ENCODE peak calls at places on chromosome 18, in five cellular contexts. C is CD4-positive, CD25-positive, alpha-beta regulatory T cell; H is RWPE1; K is Peyer's patch; G is heart right ventricle. O is an unnamed sample.

GRCh38 chr18:12005542-12006487 is 24.5 kb downstream of the IMPA2 start:
- DNase-seq in C (no peak), K (no peak), H (peak; percentile 51), G (no peak), O (peak; percentile 35)

GRCh38 chr18:12295389-12296086 is 12.5 kb upstream of the TUBB6 start:
- DNase-seq in C (no peak), G (no peak), K (peak; percentile 5), H (no peak), O (no peak)

GRCh38 chr18:79882522-79883241 is 68.8 kb downstream of the SLC66A2 start:
- DNase-seq in K (no peak), H (no peak), G (no peak), C (no peak), O (no peak)

GRCh38 chr18:22514655-22515054 is 96.9 kb upstream of the CTAGE1 start:
- DNase-seq in K (no peak), G (no peak), H (no peak), C (no peak), O (no peak)

GRCh38 chr18:23982154-23983071 is 32.1 kb upstream of the TTC39C start:
- DNase-seq in C (no peak), K (no peak), G (peak; percentile 53), H (no peak), O (peak; percentile 71)

GRCh38 chr18:75521808-75522207 is 94.3 kb upstream of the SMIM21 start:
- DNase-seq in G (no peak), H (no peak), C (no peak), K (no peak), O (no peak)

GRCh38 chr18:74124642-74125041 is 23.0 kb downstream of the FBXO15 start:
- DNase-seq in H (no peak), C (no peak), G (no peak), K (no peak), O (no peak)

GRCh38 chr18:43719264-43719795 is 442.0 kb upstream of the SYT4 start:
- DNase-seq in G (no peak), H (no peak), C (no peak), K (no peak), O (no peak)

GRCh38 chr18:46281185-46282176 is 177.3 kb downstream of the HAUS1 start:
- DNase-seq in H (peak; percentile 43), K (peak; percentile 48), C (peak; percentile 17), G (peak; percentile 57), O (peak; percentile 74)

GRCh38 chr18:37874721-37875120 is 309.1 kb upstream of the CELF4 start:
- DNase-seq in H (no peak), C (no peak), K (no peak), G (no peak), O (no peak)

GRCh38 chr18:14747513-14748474 is at the start of gene ANKRD30B:
- DNase-seq in H (no peak), C (no peak), G (no peak), K (no peak), O (no peak)

GRCh38 chr18:75335511-75335910 is 92.0 kb downstream of the SMIM21 start:
- DNase-seq in K (no peak), C (no peak), H (no peak), G (no peak), O (no peak)

DNA sequence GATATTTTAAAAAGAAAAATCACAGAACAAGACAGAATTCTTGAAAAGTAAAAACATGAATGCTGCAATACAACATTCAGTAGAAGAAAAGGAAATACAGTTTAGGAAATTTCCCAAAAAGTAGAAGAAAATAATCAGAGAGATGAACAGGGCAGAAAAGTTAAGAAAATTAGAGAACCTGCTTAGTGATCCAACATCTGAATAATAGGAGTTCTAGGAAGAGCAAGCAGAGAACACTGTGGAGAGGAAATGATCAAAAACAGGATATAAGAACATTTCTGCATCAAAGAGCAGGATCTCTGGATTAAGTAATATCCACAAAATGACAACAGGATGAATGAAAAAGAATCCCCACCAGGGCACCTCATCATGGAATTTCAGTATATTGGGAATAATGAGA is 8.8 kb upstream of the FHOD3 start:
- DNase-seq in K (no peak), G (no peak), C (no peak), H (no peak), O (no peak)
- H3K27ac ChIP-seq in K (no peak overlapping the region), G (no peak overlapping the region), C (no peak overlapping the region), H (no peak overlapping the region), O (no peak overlapping the region)

GRCh38 chr18:10094608-10095137 is 180.9 kb downstream of the VAPA start:
- DNase-seq in C (no peak), G (no peak), H (peak; percentile 12), K (no peak), O (no peak)

GRCh38 chr18:10090668-10091067 is 176.9 kb downstream of the VAPA start:
- DNase-seq in G (no peak), H (no peak), K (no peak), C (no peak), O (no peak)

GRCh38 chr18:10089881-10090280 is 176.1 kb downstream of the VAPA start:
- DNase-seq in K (no peak), H (no peak), C (no peak), G (no peak), O (no peak)

GRCh38 chr18:10095356-10095755 is 181.5 kb downstream of the VAPA start:
- DNase-seq in G (no peak), H (no peak), C (no peak), K (no peak), O (no peak)

GRCh38 chr18:10094154-10094553 is 180.3 kb downstream of the VAPA start:
- DNase-seq in C (no peak), G (no peak), K (no peak), H (peak; percentile 14), O (no peak)
- H3K27ac ChIP-seq in C (no peak overlapping the region), G (no peak overlapping the region), K (no peak overlapping the region), H (no peak overlapping the region), O (no peak overlapping the region)

DNA sequence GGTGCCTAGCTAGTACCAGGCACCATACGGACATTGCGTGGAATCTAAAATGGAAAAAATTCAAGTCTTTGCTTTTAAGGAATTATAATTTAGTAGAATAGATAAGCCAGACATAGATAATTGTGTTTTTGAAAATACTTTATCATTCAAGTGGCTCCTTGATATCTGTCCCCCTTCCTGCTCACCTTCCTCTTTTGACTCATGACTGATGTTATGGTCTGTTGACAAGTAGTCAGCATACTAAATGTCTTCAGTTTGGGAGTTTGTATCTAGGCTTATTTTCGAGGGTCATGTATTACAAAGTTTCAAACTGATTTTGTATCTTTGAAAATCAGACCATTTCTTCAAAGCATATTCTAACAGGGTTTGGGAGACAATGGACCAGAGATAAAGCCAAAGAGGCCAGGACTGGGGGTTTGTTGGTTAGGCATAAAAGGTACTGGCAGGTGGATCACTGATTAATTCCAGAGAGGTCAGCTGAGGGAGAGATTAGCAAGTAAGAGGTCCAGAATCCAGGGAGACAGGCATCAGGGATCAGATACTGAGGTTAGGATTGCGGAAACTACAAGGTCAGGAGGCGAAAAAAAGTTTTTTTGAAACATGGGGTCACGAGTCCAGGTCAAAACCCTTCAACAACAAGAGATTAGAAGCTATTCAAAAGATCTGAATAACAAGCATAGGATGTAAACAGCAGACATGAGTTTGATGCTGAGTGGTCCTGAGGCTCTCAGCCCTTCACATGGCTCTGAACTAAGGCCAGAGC is 31.5 kb upstream of the KLHL14 start:
- DNase-seq in C (no peak), G (no peak), K (no peak), H (no peak), O (no peak)
- H3K27ac ChIP-seq in C (no peak overlapping the region), G (no peak overlapping the region), K (no peak overlapping the region), H (no peak overlapping the region), O (no peak overlapping the region)

DNA sequence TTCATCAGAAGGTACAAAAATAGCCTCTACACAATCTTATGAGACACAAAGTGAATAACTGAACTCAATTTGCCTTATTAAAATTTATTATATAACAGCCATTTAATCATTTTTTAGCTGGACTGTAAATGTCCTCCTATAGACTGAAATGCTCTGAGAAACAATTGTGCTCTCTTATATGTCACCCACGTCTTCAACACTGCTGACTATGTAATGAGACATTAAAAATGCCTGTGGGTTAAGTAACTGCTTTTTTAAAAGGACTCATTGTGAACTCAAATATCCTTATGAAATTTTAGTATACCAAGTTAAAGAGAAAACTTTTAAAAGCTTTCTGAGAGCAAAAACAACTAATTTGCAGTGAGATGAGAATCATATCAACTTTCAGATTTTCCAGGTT is 10.4 kb upstream of the GALNT1 start:
- DNase-seq in C (no peak), G (no peak), H (no peak), K (no peak), O (no peak)
- H3K27ac ChIP-seq in C (no peak overlapping the region), G (no peak overlapping the region), H (no peak overlapping the region), K (no peak overlapping the region), O (no peak overlapping the region)

GRCh38 chr18:61710082-61710620 is 182.7 kb downstream of the RNF152 start:
- DNase-seq in K (no peak), H (no peak), C (no peak), G (no peak), O (no peak)
- H3K27ac ChIP-seq in K (no peak overlapping the region), H (no peak overlapping the region), C (no peak overlapping the region), G (no peak overlapping the region), O (no peak overlapping the region)

GRCh38 chr18:3306391-3306790 is 44.5 kb downstream of the MYL12B start:
- DNase-seq in G (no peak), K (no peak), H (peak; percentile 47), C (no peak), O (no peak)

GRCh38 chr18:3304832-3305231 is 42.9 kb downstream of the MYL12B start:
- DNase-seq in G (no peak), K (no peak), C (no peak), H (no peak), O (no peak)

GRCh38 chr18:3305933-3306332 is 44.0 kb downstream of the MYL12B start:
- DNase-seq in K (no peak), G (no peak), C (no peak), H (peak; percentile 74), O (no peak)

GRCh38 chr18:3305354-3305762 is 43.4 kb downstream of the MYL12B start:
- DNase-seq in C (peak; percentile 20), K (no peak), G (no peak), H (peak; percentile 98), O (peak; percentile 28)
- H3K27ac ChIP-seq in C (peak overlapping the region; percentile 1), K (peak overlapping the region; percentile 32), G (no peak overlapping the region), H (peak overlapping the region; percentile 95), O (no peak overlapping the region)

DNA sequence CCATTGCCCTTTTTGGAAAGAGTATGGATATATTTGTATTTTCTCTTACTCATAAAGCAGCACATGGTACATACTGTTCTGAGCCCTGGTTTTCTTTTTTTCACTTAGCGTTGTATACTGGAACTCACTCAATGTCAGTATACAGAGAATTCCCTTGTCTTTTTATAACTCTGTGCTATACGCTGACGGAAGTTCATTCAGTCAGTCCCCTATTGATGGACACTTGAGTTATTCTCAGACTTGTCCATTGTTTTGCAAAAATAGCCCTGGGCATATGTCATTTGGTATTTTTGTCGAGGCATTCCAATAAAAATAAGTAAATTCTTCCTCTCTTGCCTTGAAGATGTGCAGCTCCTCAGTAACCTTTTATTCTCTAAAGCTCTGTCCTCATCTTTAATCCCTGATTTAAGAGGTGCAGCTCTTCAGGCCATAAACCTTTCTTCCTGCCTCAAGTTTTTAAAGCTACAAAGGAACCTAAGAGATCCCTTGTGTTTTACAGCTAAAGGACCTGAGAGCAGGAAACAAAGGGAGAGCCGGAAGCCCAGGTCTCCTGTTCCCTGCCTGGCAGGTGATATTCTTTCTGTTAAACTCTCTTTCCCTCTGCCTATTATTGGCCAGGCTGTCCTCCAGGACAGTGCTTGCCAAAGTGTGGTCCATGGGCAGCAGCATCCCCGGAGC is 157.8 kb downstream of the NEDD4L start:
- DNase-seq in K (no peak), H (no peak), C (no peak), G (no peak), O (no peak)
- H3K27ac ChIP-seq in K (peak overlapping the region; percentile 47), H (no peak overlapping the region), C (no peak overlapping the region), G (peak overlapping the region; percentile 46), O (peak overlapping the region; percentile 25)

O was measured in SJSA1.